ENCODE peak calls at places on chromosomes 3 and 15, in seven cellular contexts. W is GM23248; X is sigmoid colon; T is adrenal gland; K is body of pancreas; A is CD8-positive, alpha-beta T cell; S is IMR-90. R is an unnamed sample.

GRCh38 chr3:5756443-5756842 is 568.9 kb downstream of the EDEM1 start:
- DNase-seq in W (no peak), X (no peak), T (no peak), K (no peak), A (no peak), S (no peak), R (no peak)

GRCh38 chr3:124552224-124552623 is 178.0 kb upstream of the UMPS start:
- DNase-seq in W (no peak), X (no peak), T (peak; percentile 47), K (peak; percentile 89), A (no peak), S (peak; percentile 4), R (no peak)

GRCh38 chr3:46695962-46696922 is 2.8 kb upstream of the ALS2CL start:
- DNase-seq in W (peak; percentile 81), X (no peak), T (peak; percentile 87), K (peak; percentile 40), A (no peak), S (peak; percentile 29), R (no peak)

GRCh38 chr15:62464705-62465104 is 299.6 kb upstream of the C2CD4B start:
- DNase-seq in W (peak; percentile 79), X (peak; percentile 14), T (no peak), K (no peak), A (no peak), S (peak; percentile 67), R (no peak)

GRCh38 chr3:146187334-146187950 is 26.5 kb upstream of the PLOD2 start:
- DNase-seq in W (peak; percentile 62), X (no peak), T (peak; percentile 47), K (peak; percentile 43), A (no peak), S (peak; percentile 55), R (no peak)

GRCh38 chr3:42043116-42043796 is 47.9 kb upstream of the TRAK1 start:
- DNase-seq in W (peak; percentile 45), X (peak; percentile 69), T (peak; percentile 41), K (peak; percentile 30), A (no peak), S (peak; percentile 49), R (no peak)

GRCh38 chr3:58155838-58156237 is 54.9 kb downstream of the DNASE1L3 start:
- DNase-seq in W (no peak), X (no peak), T (no peak), K (no peak), A (no peak), S (no peak), R (no peak)

GRCh38 chr3:122688996-122689395 is 8.4 kb downstream of the PARP14 start:
- DNase-seq in W (peak; percentile 10), X (no peak), T (no peak), K (no peak), A (no peak), S (no peak), R (no peak)

GRCh38 chr3:106341090-106341489 is 472.3 kb upstream of the CBLB start:
- DNase-seq in W (peak; percentile 58), X (peak; percentile 66), T (no peak), K (no peak), A (no peak), S (peak; percentile 20), R (no peak)

GRCh38 chr15:99181544-99181943 is 67.8 kb downstream of the TTC23 start:
- DNase-seq in W (no peak), X (peak; percentile 79), T (peak; percentile 40), K (no peak), A (no peak), S (no peak), R (no peak)

GRCh38 chr3:60086811-60087210 is 1037.0 kb upstream of the CFAP20DC start:
- DNase-seq in W (peak; percentile 59), X (no peak), T (no peak), K (no peak), A (peak; percentile 27), S (peak; percentile 18), R (no peak)

GRCh38 chr3:4981688-4982494 is 2.7 kb downstream of the BHLHE40 start:
- DNase-seq in W (peak; percentile 87), X (no peak), T (peak; percentile 66), K (peak; percentile 81), A (no peak), S (peak; percentile 81), R (no peak)

GRCh38 chr3:63964287-63965073 is 52.3 kb upstream of the SCAANT1 start:
- DNase-seq in W (no peak), X (no peak), T (no peak), K (no peak), A (no peak), S (no peak), R (no peak)

GRCh38 chr3:4971838-4972237 is 7.4 kb upstream of the BHLHE40 start:
- DNase-seq in W (no peak), X (no peak), T (no peak), K (no peak), A (no peak), S (no peak), R (no peak)

GRCh38 chr3:98733055-98733777 is 29.9 kb upstream of the ST3GAL6 start:
- DNase-seq in W (peak; percentile 19), X (peak; percentile 68), T (peak; percentile 33), K (peak; percentile 16), A (no peak), S (no peak), R (no peak)

GRCh38 chr3:107997666-107998065 is 93.2 kb downstream of the CD47 start:
- DNase-seq in W (no peak), X (no peak), T (no peak), K (no peak), A (no peak), S (no peak), R (no peak)

DNA sequence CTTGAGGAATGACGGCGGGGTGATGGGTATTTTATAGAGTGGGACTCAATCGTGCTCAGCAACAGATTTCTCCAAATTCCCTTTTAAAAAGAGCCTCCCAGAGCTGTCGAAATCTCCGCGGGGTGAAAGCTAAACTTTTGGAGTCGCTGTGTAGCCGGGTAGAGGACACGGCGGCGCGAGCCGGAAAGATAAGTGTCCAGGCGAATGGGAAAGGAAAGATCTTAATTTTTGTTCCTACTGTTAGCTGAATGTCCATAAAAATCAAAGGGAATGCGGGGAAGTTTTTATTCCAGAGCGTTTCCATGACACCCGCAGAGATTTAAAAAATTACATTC is 9.1 kb downstream of the EOMES start:
- DNase-seq in W (no peak), X (no peak), T (peak; percentile 23), K (no peak), A (no peak), S (no peak), R (no peak)
- H3K4me3 ChIP-seq in W (peak overlapping the region; percentile 76), X (peak overlapping the region; percentile 52), T (peak overlapping the region; percentile 28), K (peak overlapping the region; percentile 53), A (peak overlapping the region; percentile 73), S (peak overlapping the region; percentile 39), R (peak overlapping the region; percentile 71)

DNA sequence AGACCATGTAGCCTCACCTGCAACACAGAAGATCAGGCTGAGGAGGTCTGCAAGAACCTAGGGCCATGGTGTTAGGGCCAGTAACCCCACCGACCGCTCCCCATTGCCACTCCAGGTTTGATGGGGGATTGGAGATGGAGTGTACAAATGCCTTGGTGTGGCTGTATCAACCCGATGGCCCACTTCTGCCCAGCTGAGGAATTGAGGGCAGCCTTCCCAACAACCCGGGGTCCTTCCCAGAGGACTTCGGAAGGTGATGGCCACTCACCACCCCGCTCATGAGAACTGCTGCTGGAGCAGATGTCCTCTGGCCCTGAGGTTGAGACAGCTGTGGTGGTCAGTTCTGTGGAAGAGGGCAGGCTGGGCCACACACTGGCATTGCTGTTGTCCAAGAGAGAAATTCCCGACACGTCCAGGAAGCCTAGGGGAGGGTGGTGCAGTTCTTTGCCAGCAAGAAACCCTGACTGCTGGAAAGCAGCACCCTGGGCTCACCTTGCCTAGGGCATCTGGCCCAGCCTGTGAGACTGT is 8.9 kb downstream of the GORASP1 start:
- DNase-seq in W (no peak), X (no peak), T (no peak), K (no peak), A (no peak), S (no peak), R (no peak)
- H3K4me1 ChIP-seq in W (peaks cover 10% of the 10 kb centered on the region), X (peaks cover 13% of the 10 kb centered on the region), T (no peaks in the 10 kb centered on the region), K (peaks cover 45% of the 10 kb centered on the region), A (no peaks in the 10 kb centered on the region), S (no peaks in the 10 kb centered on the region), R (no peaks in the 10 kb centered on the region)

DNA sequence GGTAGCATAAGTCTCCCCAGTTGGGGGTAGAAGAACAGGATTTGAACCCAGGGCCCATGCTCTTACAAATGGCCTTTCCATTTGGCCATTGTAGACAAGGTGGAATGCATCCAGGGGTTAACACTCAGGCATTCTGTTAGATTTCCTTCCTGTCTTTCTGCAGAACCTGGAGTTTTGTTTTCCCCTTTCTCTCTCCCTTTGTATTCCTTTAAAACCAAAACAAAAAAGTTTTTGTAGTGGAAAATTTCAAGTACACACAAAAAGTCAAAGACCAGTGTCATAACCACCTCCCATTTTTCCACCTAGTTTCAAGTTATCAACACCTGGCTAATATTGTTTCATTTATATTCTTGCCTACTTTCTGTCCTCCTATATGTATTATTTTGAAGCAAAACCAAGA is 26.0 kb downstream of the FRMD4B start:
- DNase-seq in W (no peak), X (no peak), T (no peak), K (no peak), A (no peak), S (no peak), R (no peak)
- H3K4me3 ChIP-seq in W (no peak overlapping the region), X (no peak overlapping the region), T (no peak overlapping the region), K (no peak overlapping the region), A (no peak overlapping the region), S (no peak overlapping the region), R (no peak overlapping the region)

GRCh38 chr15:78055923-78056713 is 21.4 kb downstream of the TBC1D2B start:
- DNase-seq in W (peak; percentile 72), X (no peak), T (peak; percentile 70), K (no peak), A (no peak), S (no peak), R (no peak)
- H3K4me1 ChIP-seq in W (peaks cover 41% of the 10 kb centered on the region), X (peaks cover 60% of the 10 kb centered on the region), T (peaks cover 86% of the 10 kb centered on the region), K (peaks cover 72% of the 10 kb centered on the region), A (peaks cover 83% of the 10 kb centered on the region), S (peaks cover 31% of the 10 kb centered on the region), R (peaks cover 100% of the 10 kb centered on the region)

GRCh38 chr3:72697717-72698116 is 150.5 kb downstream of the SHQ1 start:
- DNase-seq in W (no peak), X (no peak), T (no peak), K (no peak), A (no peak), S (no peak), R (no peak)
- H3K4me3 ChIP-seq in W (no peak overlapping the region), X (no peak overlapping the region), T (no peak overlapping the region), K (no peak overlapping the region), A (no peak overlapping the region), S (no peak overlapping the region), R (no peak overlapping the region)

GRCh38 chr3:129612350-129613204 is 6.1 kb upstream of the PLXND1 start:
- DNase-seq in W (peak; percentile 81), X (no peak), T (no peak), K (no peak), A (no peak), S (peak; percentile 20), R (no peak)
- H3K4me1 ChIP-seq in W (peaks cover 35% of the 10 kb centered on the region), X (peaks cover 18% of the 10 kb centered on the region), T (peaks cover 64% of the 10 kb centered on the region), K (peaks cover 15% of the 10 kb centered on the region), A (no peaks in the 10 kb centered on the region), S (peaks cover 14% of the 10 kb centered on the region), R (peaks cover 6% of the 10 kb centered on the region)